ENCODE peak calls at places on chromosomes 5 and 9, in seven cellular contexts. L is HepG2, Y is IMR-90, E is adrenal gland, G is transverse colon, V is body of pancreas, T is uterus. O is an unnamed sample.

GRCh38 chr5:14491015-14491414 is 90.6 kb upstream of the OTULINL start:
- DNase-seq in T (no peak), V (no peak), L (no peak), E (no peak), Y (no peak), G (no peak), O (no peak)

GRCh38 chr9:111298831-111299603 is 31.0 kb downstream of the OR2K2 start:
- DNase-seq in G (peak; percentile 11), E (peak; percentile 38), Y (peak; percentile 81), V (peak; percentile 26), T (no peak), L (peak; percentile 22), O (no peak)

GRCh38 chr9:106771618-106772017 is 91.3 kb upstream of the ZNF462 start:
- DNase-seq in L (no peak), G (no peak), T (no peak), V (no peak), E (peak; percentile 46), Y (no peak), O (no peak)

GRCh38 chr5:135890296-135890695 is 5.3 kb downstream of the IL9 start:
- DNase-seq in Y (no peak), V (no peak), L (no peak), G (no peak), E (no peak), T (no peak), O (no peak)

GRCh38 chr9:114953917-114954316 is 23.5 kb upstream of the TNFSF8 start:
- DNase-seq in L (no peak), V (peak; percentile 69), Y (peak; percentile 84), E (peak; percentile 36), G (peak; percentile 18), T (peak; percentile 16), O (peak; percentile 35)

GRCh38 chr5:54832846-54833245 is 152.5 kb downstream of the ESM1 start:
- DNase-seq in Y (peak; percentile 53), G (peak; percentile 10), V (peak; percentile 22), E (no peak), L (no peak), T (no peak), O (no peak)

GRCh38 chr5:17400724-17401508 is 97.1 kb upstream of the TAF11L2 start:
- DNase-seq in L (no peak), E (no peak), V (no peak), T (no peak), Y (no peak), G (no peak), O (no peak)

GRCh38 chr5:56735845-56736641 is 79.3 kb upstream of the MAP3K1 start:
- DNase-seq in T (no peak), Y (no peak), V (no peak), G (no peak), L (no peak), E (no peak), O (no peak)

GRCh38 chr5:178392386-178392785 is 159.8 kb upstream of the PHYKPL start:
- DNase-seq in V (no peak), T (no peak), E (peak; percentile 0), L (no peak), G (no peak), Y (no peak), O (no peak)

GRCh38 chr5:88683506-88684135 is 199.4 kb downstream of the MEF2C start:
- DNase-seq in Y (no peak), E (no peak), G (no peak), V (no peak), L (peak; percentile 5), T (no peak), O (no peak)

GRCh38 chr5:130808691-130809090 is 356.4 kb downstream of the HINT1 start:
- DNase-seq in G (no peak), V (no peak), T (no peak), L (no peak), E (no peak), Y (no peak), O (no peak)

GRCh38 chr5:79686799-79687198 is 2.8 kb upstream of the CMYA5 start:
- DNase-seq in V (no peak), L (no peak), Y (peak; percentile 8), G (no peak), T (no peak), E (no peak), O (no peak)

GRCh38 chr5:79687911-79688310 is 1.7 kb upstream of the CMYA5 start:
- DNase-seq in Y (no peak), T (no peak), V (no peak), L (no peak), G (no peak), E (no peak), O (no peak)

GRCh38 chr5:79692586-79692985 is 3.0 kb downstream of the CMYA5 start:
- DNase-seq in Y (no peak), V (no peak), E (no peak), G (no peak), L (no peak), T (no peak), O (no peak)

GRCh38 chr5:79691007-79691406 is 1.4 kb downstream of the CMYA5 start:
- DNase-seq in V (no peak), T (no peak), G (no peak), Y (no peak), L (no peak), E (no peak), O (no peak)

GRCh38 chr5:79689541-79690466 is at the start of gene CMYA5:
- DNase-seq in E (no peak), T (peak; percentile 74), G (peak; percentile 11), L (no peak), V (peak; percentile 1), Y (peak; percentile 33), O (no peak)
- TF ChIP-seq POLR2A in E (no peak), T (no peak), G (no peak), L (no peak), V (no peak), Y (no peak), O (no peak)

GRCh38 chr5:179792612-179793469 is 945 bp upstream of the LTC4S start:
- DNase-seq in E (peak; percentile 46), G (no peak), L (no peak), T (peak; percentile 22), Y (no peak), V (no peak), O (no peak)

GRCh38 chr5:179794171-179794570 is 385 bp downstream of the LTC4S start:
- DNase-seq in T (peak; percentile 18), L (no peak), V (no peak), E (peak; percentile 21), Y (no peak), G (no peak), O (no peak)

GRCh38 chr5:179791881-179792611 is 1.7 kb upstream of the LTC4S start:
- DNase-seq in T (no peak), E (peak; percentile 66), V (peak; percentile 38), G (no peak), Y (no peak), L (no peak), O (no peak)

GRCh38 chr5:179794575-179794974 is 789 bp downstream of the LTC4S start:
- DNase-seq in G (no peak), Y (no peak), L (no peak), T (no peak), E (peak; percentile 21), V (no peak), O (no peak)

GRCh38 chr5:179793470-179794139 is at the start of gene LTC4S:
- DNase-seq in E (peak; percentile 79), G (peak; percentile 65), V (peak; percentile 82), Y (peak; percentile 27), L (no peak), T (peak; percentile 85), O (no peak)
- TF ChIP-seq POLR2A in E (peak; percentile 15), G (no peak), V (no peak), Y (no peak), L (no peak), T (peak; percentile 10), O (no peak)

GRCh38 chr5:171412186-171412585 is 7.3 kb upstream of the FGF18 start:
- DNase-seq in L (no peak), G (no peak), T (no peak), E (no peak), V (no peak), Y (no peak), O (no peak)
- TF ChIP-seq POLR2A in L (peak; percentile 29), G (no peak), T (no peak), E (no peak), V (no peak), Y (no peak), O (no peak)

GRCh38 chr9:128702445-128702948 is at the start of gene PKN3:
- DNase-seq in E (peak; percentile 80), L (peak; percentile 74), T (peak; percentile 81), V (peak; percentile 85), Y (peak; percentile 66), G (peak; percentile 92), O (peak; percentile 99)

GRCh38 chr9:128702949-128703615 is 779 bp downstream of the PKN3 start:
- DNase-seq in Y (no peak), E (no peak), T (peak; percentile 42), V (no peak), L (no peak), G (no peak), O (no peak)

GRCh38 chr9:128694344-128694743 is 5.3 kb downstream of the SET start:
- DNase-seq in L (no peak), Y (no peak), G (no peak), V (no peak), E (no peak), T (no peak), O (no peak)

GRCh38 chr9:128696923-128697707 is 5.2 kb upstream of the PKN3 start:
- DNase-seq in T (no peak), L (no peak), E (no peak), Y (no peak), V (no peak), G (no peak), O (no peak)
- TF ChIP-seq POLR2A in T (no peak), L (no peak), E (no peak), Y (no peak), V (no peak), G (no peak), O (no peak)

O was measured in H54.